ENCODE peak calls at places on chromosomes 6 and 20, in five cellular contexts. T, N, W, C and F are unnamed samples. For H3K36me3 and H3K27me3, the result is how much of the 10 kb centered on the place peaks cover.

GRCh38 chr20:2476742-2477615 is 6.4 kb upstream of the SNRPB start:
- DNase-seq in T (no peak), N (no peak), W (no peak), C (no peak), F (no peak)

GRCh38 chr6:157741889-157742615 is 81.0 kb upstream of the SNX9 start:
- DNase-seq in T (peak), N (no peak), W (no peak), C (no peak), F (no peak)

GRCh38 chr20:14600527-14600926 is 263.1 kb upstream of the FLRT3 start:
- DNase-seq in T (no peak), N (no peak), W (no peak), C (no peak), F (no peak)

GRCh38 chr6:128005009-128005408 is 104.2 kb upstream of the THEMIS start:
- DNase-seq in T (no peak), N (no peak), W (no peak), C (no peak), F (no peak)

GRCh38 chr6:7000825-7001777 is 106.7 kb upstream of the RREB1 start:
- DNase-seq in T (no peak), N (no peak), W (no peak), C (no peak), F (no peak)

GRCh38 chr20:59526242-59527225 is 77.8 kb upstream of the PHACTR3 start:
- DNase-seq in T (no peak), N (no peak), W (no peak), C (no peak), F (no peak)

GRCh38 chr6:156976144-156977088 is 199.2 kb downstream of the ARID1B start:
- DNase-seq in T (no peak), N (no peak), W (no peak), C (no peak), F (no peak)

GRCh38 chr6:145704153-145704781 is 31.1 kb downstream of the EPM2A start:
- DNase-seq in T (no peak), N (no peak), W (no peak), C (no peak), F (no peak)

GRCh38 chr20:21511850-21512633 is 1.8 kb downstream of the NKX2-2 start:
- DNase-seq in T (peak), N (no peak), W (no peak), C (no peak), F (no peak)

GRCh38 chr6:33456156-33456555 is 1.8 kb downstream of the ZBTB9 start:
- DNase-seq in T (no peak), N (no peak), W (no peak), C (no peak), F (no peak)

GRCh38 chr20:56608376-56608775 is 20.7 kb upstream of the TFAP2C start:
- DNase-seq in T (no peak), N (no peak), W (no peak), C (no peak), F (no peak)

GRCh38 chr6:14865609-14866100 is 380.2 kb upstream of the JARID2 start:
- DNase-seq in T (no peak), N (no peak), W (no peak), C (no peak), F (no peak)

GRCh38 chr20:50772418-50773185 is 22.3 kb upstream of the BCAS4 start:
- DNase-seq in T (no peak), N (no peak), W (no peak), C (no peak), F (no peak)
- H3K36me3 ChIP-seq in T (under half), N (under half), W (under half), C (under half), F (under half)

GRCh38 chr20:33472868-33473267 is 17.0 kb upstream of the CBFA2T2 start:
- DNase-seq in T (no peak), N (no peak), W (no peak), C (no peak), F (no peak)

GRCh38 chr20:33470457-33470856 is 19.4 kb upstream of the CBFA2T2 start:
- DNase-seq in T (no peak), N (no peak), W (no peak), C (no peak), F (no peak)

GRCh38 chr20:33474097-33474846 is 15.6 kb upstream of the CBFA2T2 start:
- DNase-seq in T (no peak), N (no peak), W (no peak), C (no peak), F (no peak)

GRCh38 chr20:33474963-33475362 is 14.9 kb upstream of the CBFA2T2 start:
- DNase-seq in T (no peak), N (no peak), W (no peak), C (no peak), F (no peak)

DNA sequence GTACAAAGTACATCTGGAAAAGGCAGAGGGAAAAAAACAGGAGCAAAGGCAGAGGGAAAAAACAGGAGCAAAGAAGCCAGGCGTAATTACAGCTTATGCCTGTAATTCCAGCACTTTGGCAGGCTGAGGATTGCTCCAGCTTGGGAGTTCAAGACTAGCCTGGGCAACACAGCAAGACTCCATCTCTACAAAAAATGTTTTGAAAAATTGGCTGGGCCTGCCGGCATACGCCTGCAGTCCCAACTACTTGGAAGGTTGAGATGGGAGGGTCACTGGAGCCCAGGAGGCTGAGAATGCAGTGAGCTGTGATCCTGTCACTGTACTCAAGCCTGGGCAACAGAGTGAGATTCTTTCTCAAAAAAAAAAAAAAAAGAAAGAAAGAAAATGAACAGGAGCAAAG is 19.0 kb upstream of the CBFA2T2 start:
- DNase-seq in T (no peak), N (no peak), W (no peak), C (no peak), F (no peak)
- TF ChIP-seq CTCF in T (no peak), N (no peak), W (no peak), C (no peak), F (no peak)

GRCh38 chr6:28725274-28725809 is 198.4 kb downstream of the TRIM27 start:
- DNase-seq in T (no peak), N (no peak), W (no peak), C (no peak), F (no peak)
- H3K27me3 ChIP-seq in T (under half), N (under half), W (under half), C (under half), F (under half)

DNA sequence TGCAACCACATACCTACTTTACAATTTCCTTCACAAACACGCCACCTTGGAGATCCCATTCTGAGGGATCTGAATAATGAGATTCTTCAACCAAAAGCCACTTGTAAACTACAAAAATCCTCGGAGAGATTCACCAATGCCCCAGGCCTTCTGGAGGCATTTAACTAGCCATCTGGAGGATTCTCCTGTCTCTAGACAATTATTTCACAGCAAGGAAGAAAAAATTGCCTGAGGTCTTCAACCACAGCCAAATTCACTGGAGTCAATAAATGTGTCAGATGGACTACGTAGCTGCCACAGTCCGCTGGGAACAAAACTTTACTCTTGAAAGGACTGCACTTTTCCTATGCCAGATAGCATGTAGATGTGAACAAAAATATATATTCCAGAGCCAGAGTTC is 19.0 kb upstream of the DCDC2 start:
- DNase-seq in T (no peak), N (no peak), W (no peak), C (no peak), F (no peak)
- H3K36me3 ChIP-seq in T (under half), N (under half), W (under half), C (under half), F (under half)

DNA sequence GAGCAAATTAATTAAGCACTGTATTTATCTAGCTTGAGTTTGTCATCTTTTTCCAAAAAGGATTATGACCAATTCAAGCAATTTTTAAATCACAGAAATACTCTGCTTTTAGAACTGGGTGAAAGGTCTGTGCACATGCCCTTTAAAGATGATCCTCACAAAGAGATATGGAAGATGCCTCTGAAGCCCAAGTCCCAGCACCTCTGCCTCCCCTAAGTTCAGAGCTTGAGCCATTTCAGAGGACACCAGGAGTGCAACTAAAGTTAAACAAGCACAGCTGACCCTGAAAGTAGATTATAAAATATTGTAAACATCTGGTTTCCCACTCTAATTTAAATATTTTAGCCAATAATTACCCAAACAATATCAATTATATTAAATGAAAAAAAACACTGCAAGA is 139.5 kb upstream of the BEND6 start:
- DNase-seq in T (no peak), N (no peak), W (no peak), C (no peak), F (no peak)
- TF ChIP-seq CTCF in T (no peak), N (no peak), W (no peak), C (no peak), F (no peak)

GRCh38 chr20:38730989-38731737 is 6.9 kb downstream of the SLC32A1 start:
- DNase-seq in T (peak), N (peak), W (peak), C (peak), F (no peak)

GRCh38 chr20:38730167-38730988 is 6.1 kb downstream of the SLC32A1 start:
- DNase-seq in T (no peak), N (no peak), W (no peak), C (no peak), F (no peak)

GRCh38 chr20:38728911-38729642 is 4.8 kb downstream of the SLC32A1 start:
- DNase-seq in T (no peak), N (no peak), W (no peak), C (no peak), F (no peak)

GRCh38 chr20:38728237-38728761 is 4.0 kb downstream of the SLC32A1 start:
- DNase-seq in T (no peak), N (no peak), W (no peak), C (no peak), F (no peak)

GRCh38 chr20:38729767-38730166 is 5.5 kb downstream of the SLC32A1 start:
- DNase-seq in T (no peak), N (no peak), W (no peak), C (no peak), F (no peak)
- H3K27me3 ChIP-seq in T (under half), N (under half), W (under half), C (half or more), F (half or more)

DNA sequence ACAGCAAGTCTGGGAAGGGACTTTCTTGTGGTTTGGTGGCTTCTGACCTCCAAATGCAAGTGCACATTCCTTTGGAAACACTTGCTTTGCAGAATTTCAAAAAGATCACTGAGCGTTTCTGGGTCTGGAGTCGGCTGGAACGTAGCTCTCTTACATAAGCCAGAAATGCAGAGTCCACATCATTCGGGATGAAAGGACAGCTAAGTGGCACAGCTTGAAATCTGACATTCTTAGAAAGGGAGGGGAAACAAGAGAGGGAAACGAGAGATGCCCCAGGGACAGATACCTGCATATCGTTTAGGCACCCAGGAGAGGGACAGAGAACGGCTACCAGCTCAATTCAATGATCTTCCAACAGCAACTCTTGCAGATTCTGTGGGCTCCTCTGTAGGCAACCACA is 118.7 kb downstream of the NFATC2 start:
- DNase-seq in T (no peak), N (no peak), W (no peak), C (no peak), F (no peak)
- H3K36me3 ChIP-seq in T (under half), N (under half), W (under half), C (under half), F (under half)